ENCODE peak calls at places on chromosomes 1 and 21, in five cellular contexts. K is SK-N-DZ, Q is suprapubic skin, M is occipital lobe, B is natural killer cell. C is an unnamed sample.

GRCh38 chr1:222182641-222183040 is 365.3 kb downstream of the HHIPL2 start:
- DNase-seq in K (no peak), Q (no peak), M (no peak), B (no peak), C (no peak)

GRCh38 chr21:32463889-32464300 is 51.4 kb downstream of the EVA1C start:
- DNase-seq in K (no peak), Q (no peak), M (no peak), B (no peak), C (no peak)

GRCh38 chr21:28089599-28090421 is 902.9 kb downstream of the LTN1 start:
- DNase-seq in K (no peak), Q (no peak), M (no peak), B (no peak), C (no peak)

GRCh38 chr1:224988042-224988441 is 58.6 kb downstream of the DNAH14 start:
- DNase-seq in K (no peak), Q (no peak), M (no peak), B (no peak), C (no peak)

GRCh38 chr1:160437432-160438319 is 37.3 kb downstream of the VANGL2 start:
- DNase-seq in K (no peak), Q (no peak), M (no peak), B (no peak), C (no peak)

GRCh38 chr1:106912146-106912545 is 144.3 kb upstream of the PRMT6 start:
- DNase-seq in K (no peak), Q (no peak), M (no peak), B (no peak), C (no peak)

GRCh38 chr1:46181343-46182260 is 5.3 kb upstream of the P3R3URF start:
- DNase-seq in K (peak), Q (no peak), M (no peak), B (no peak), C (no peak)

GRCh38 chr1:238139713-238140112 is 249.0 kb upstream of the ZP4 start:
- DNase-seq in K (no peak), Q (no peak), M (no peak), B (no peak), C (no peak)

GRCh38 chr1:109204484-109204883 is 9.2 kb upstream of the SARS1 start:
- DNase-seq in K (no peak), Q (no peak), M (no peak), B (no peak), C (no peak)

GRCh38 chr1:93708734-93709481 is 27.3 kb upstream of the BCAR3 start:
- DNase-seq in K (peak), Q (no peak), M (no peak), B (no peak), C (no peak)

GRCh38 chr1:16324456-16324890 is 27.8 kb downstream of the FBXO42 start:
- DNase-seq in K (no peak), Q (no peak), M (peak), B (no peak), C (no peak)

GRCh38 chr1:15525043-15525958 is 1.3 kb upstream of the CASP9 start:
- DNase-seq in K (no peak), Q (peak), M (no peak), B (no peak), C (no peak)

GRCh38 chr1:226975259-226975908 is 35.3 kb downstream of the COQ8A start:
- DNase-seq in K (no peak), Q (peak), M (peak), B (no peak), C (peak)

GRCh38 chr1:201562257-201562656 is 23.3 kb downstream of the NAV1 start:
- DNase-seq in K (no peak), Q (peak), M (no peak), B (no peak), C (no peak)

GRCh38 chr1:182484531-182485257 is 34.7 kb downstream of the RGSL1 start:
- DNase-seq in K (peak), Q (no peak), M (no peak), B (no peak), C (no peak)

GRCh38 chr1:192513697-192514096 is 61.9 kb upstream of the RGS1 start:
- DNase-seq in K (no peak), Q (no peak), M (no peak), B (no peak), C (no peak)

GRCh38 chr1:25786887-25787286 is 13.1 kb upstream of the SELENON start:
- DNase-seq in K (no peak), Q (no peak), M (no peak), B (no peak), C (no peak)

GRCh38 chr21:42102063-42102462 is 30.9 kb downstream of the UMODL1 start:
- DNase-seq in K (no peak), Q (no peak), M (no peak), B (no peak), C (no peak)

GRCh38 chr1:115952547-115952946 is 23.8 kb upstream of the SLC22A15 start:
- DNase-seq in K (no peak), Q (no peak), M (no peak), B (no peak), C (no peak)

GRCh38 chr1:193939585-193939984 is 753.2 kb upstream of the B3GALT2 start:
- DNase-seq in K (no peak), Q (no peak), M (no peak), B (no peak), C (no peak)

GRCh38 chr1:39829791-39830533 is 41.3 kb upstream of the BMP8B start:
- DNase-seq in K (no peak), Q (no peak), M (no peak), B (no peak), C (no peak)

GRCh38 chr1:229984310-229984991 is 82.6 kb upstream of the GALNT2 start:
- DNase-seq in K (no peak), Q (no peak), M (no peak), B (no peak), C (no peak)

GRCh38 chr1:14598498-14599172 is at the start of gene KAZN:
- DNase-seq in K (peak), Q (no peak), M (no peak), B (no peak), C (peak)

GRCh38 chr1:39297534-39297933 is 93.0 kb downstream of the MACF1 start:
- DNase-seq in K (no peak), Q (no peak), M (no peak), B (no peak), C (no peak)